ENCODE peak calls at places on chromosomes 1 and 21, in eight cellular contexts. R is right cardiac atrium, K is hepatocyte, E is spleen, M is BE2C, W is uterus, Z is stomach, X is H9. I is an unnamed sample. For H3K4me1 and H3K9me3, the result is how much of the 10 kb centered on the place peaks cover.

GRCh38 chr21:39349211-39350093 is 564 bp upstream of the HMGN1 start:
- DNase-seq in R (peak), K (peak), E (peak), M (peak), W (peak), Z (peak), X (peak), I (peak)

GRCh38 chr1:177368255-177368654 is 197.5 kb downstream of the BRINP2 start:
- DNase-seq in R (no peak), K (no peak), E (no peak), M (no peak), W (no peak), Z (no peak), X (no peak), I (no peak)

GRCh38 chr1:1782399-1783221 is 4.3 kb upstream of the NADK start:
- DNase-seq in R (peak), K (peak), E (peak), M (no peak), W (peak), Z (peak), X (peak), I (peak)

GRCh38 chr1:24704411-24705259 is 40.6 kb upstream of the CLIC4 start:
- DNase-seq in R (peak), K (peak), E (no peak), M (no peak), W (peak), Z (no peak), X (peak), I (no peak)

GRCh38 chr1:166152977-166153376 is 13.8 kb downstream of the FAM78B start:
- DNase-seq in R (no peak), K (no peak), E (no peak), M (no peak), W (no peak), Z (no peak), X (no peak), I (no peak)

GRCh38 chr1:243732627-243733026 is 117.4 kb downstream of the AKT3 start:
- DNase-seq in R (no peak), K (no peak), E (no peak), M (no peak), W (no peak), Z (no peak), X (no peak), I (no peak)

GRCh38 chr1:15355968-15356621 is 53.6 kb upstream of the EFHD2 start:
- DNase-seq in R (no peak), K (peak), E (no peak), M (no peak), W (no peak), Z (no peak), X (no peak), I (no peak)

GRCh38 chr1:192763243-192763642 is 45.6 kb upstream of the RGS2 start:
- DNase-seq in R (no peak), K (no peak), E (no peak), M (no peak), W (no peak), Z (no peak), X (no peak), I (no peak)

DNA sequence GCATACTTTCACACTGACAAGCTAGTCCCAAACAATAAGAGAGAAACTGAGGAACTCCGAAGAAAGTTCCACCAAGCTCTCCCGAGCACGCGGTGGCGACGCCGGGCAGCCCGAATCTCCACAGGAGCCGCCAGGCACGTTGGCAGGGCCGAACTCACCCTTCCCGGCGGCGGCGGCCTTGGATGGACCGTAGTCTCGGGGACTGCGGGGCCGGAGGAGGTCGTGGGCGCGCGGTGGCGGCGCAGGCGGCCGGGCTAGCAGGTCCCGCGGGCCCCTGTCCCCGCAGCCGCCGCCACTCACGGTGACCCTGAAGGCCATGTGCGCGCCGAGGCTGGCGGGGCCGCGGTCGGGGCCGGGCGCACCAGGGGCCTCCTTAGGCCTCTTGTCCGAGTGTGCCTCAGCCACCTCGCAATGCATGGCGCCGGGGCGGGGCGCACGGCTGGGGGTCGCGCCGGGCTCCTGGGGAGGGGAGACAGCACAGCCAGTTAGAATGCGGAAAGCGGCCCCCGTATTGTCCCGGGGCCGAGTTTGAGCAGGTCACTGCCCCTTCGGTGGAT is 1.2 kb downstream of the GLIS1 start:
- DNase-seq in R (peak), K (peak), E (no peak), M (no peak), W (no peak), Z (no peak), X (peak), I (no peak)
- H3K4me1 ChIP-seq in R (under half), K (under half), E (under half), M (under half), W (under half), Z (under half), X (under half), I (under half)

DNA sequence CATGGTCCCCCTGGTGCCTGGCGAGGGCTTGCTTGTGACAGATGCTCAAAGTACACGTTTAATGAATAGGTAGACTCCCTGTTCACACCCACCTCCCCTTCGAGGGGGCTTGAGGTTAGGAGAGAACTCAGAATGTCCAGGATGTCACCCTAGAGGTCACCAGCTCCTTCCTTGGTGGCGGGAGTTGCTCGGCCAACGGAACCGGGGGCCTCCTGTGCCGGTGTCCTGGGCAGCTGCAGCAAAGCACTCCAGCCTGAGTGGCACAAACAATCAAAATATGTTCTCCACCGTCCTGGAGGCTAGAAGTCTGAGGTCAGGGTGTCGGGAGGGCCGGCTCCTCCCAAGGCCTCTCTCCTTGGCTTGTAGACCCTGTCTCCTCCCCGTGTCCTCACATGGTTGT is 71.0 kb downstream of the AJAP1 start:
- DNase-seq in R (no peak), K (no peak), E (no peak), M (no peak), W (no peak), Z (no peak), X (no peak), I (no peak)
- H3K9me3 ChIP-seq in R (under half), K (under half), E (under half), M (under half), W (under half), Z (under half), X (under half), I (under half)

GRCh38 chr21:42426876-42427480 is 23.3 kb downstream of the UBASH3A start:
- DNase-seq in R (no peak), K (peak), E (peak), M (no peak), W (no peak), Z (no peak), X (no peak), I (no peak)
- H3K4me1 ChIP-seq in R (under half), K (under half), E (under half), M (under half), W (under half), Z (under half), X (under half), I (under half)

GRCh38 chr1:228344631-228345072 is 62.0 kb downstream of the TRIM11 start:
- DNase-seq in R (no peak), K (no peak), E (peak), M (no peak), W (peak), Z (no peak), X (no peak), I (no peak)
- H3K9me3 ChIP-seq in R (under half), K (under half), E (under half), M (under half), W (under half), Z (under half), X (under half), I (under half)

DNA sequence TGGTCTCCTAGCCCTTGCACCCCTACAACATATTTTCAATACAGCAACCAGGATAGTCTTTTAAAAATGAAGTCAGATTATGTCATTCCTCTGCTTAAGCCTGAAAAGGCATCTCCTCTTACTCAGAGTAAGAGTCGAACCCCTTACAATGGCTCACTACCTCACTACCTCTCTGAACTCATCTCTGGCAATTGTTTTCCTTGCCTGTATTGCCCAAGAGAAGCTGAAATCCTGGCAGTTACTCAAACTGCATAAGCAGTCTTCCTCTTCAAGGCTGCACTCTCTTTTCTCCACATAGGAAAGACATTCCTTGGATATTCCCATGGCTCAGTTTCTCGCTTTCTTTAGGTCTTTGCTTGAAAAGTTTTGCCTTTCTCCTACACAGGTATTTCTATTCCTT is 22.7 kb downstream of the CLDN8 start:
- DNase-seq in R (no peak), K (no peak), E (no peak), M (no peak), W (no peak), Z (no peak), X (no peak), I (no peak)
- H3K4me1 ChIP-seq in R (under half), K (under half), E (under half), M (under half), W (under half), Z (under half), X (under half), I (under half)

DNA sequence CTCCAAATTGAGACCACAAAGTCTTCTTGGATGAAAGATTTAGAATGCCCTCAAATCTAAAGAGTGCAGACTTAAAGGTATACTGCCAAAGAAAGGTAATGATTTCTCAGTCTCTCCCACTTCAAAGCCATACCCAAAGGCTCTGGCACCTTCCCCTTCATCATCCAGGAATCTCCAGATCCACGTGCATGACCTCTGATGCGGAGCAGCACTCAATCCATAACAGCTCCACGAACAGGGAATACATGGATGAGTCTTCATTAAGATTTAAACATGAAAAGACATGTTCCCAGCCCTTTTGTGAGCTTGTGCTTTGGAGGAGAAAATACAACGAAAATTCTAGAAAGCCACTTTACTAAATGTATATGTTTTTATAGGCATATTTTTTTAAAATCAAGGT is 453.9 kb downstream of the DSCAM start:
- DNase-seq in R (no peak), K (no peak), E (no peak), M (no peak), W (no peak), Z (no peak), X (no peak), I (no peak)
- H3K9me3 ChIP-seq in R (under half), K (under half), E (under half), M (under half), W (under half), Z (under half), X (under half), I (under half)